ENCODE peak calls at places on chromosomes 7 and 10, in eight cellular contexts. D is astrocyte of the spinal cord, E is fibroblast of lung, N is HCT116, G is right atrium auricular region, H is OCI-LY7, K is transverse colon, A is neural progenitor cell. J is an unnamed sample.
A peak's percentile ranks its signal among the peaks of the same experiment; 100 is the strongest.

GRCh38 chr7:35971133-35971995 is 170.5 kb downstream of the SEPTIN7 start:
- DNase-seq in K (no peak), E (no peak), N (no peak), H (no peak), G (no peak), D (no peak), A (no peak), J (peak; percentile 36)

GRCh38 chr7:1007901-1008300 is 24.9 kb downstream of the CYP2W1 start:
- DNase-seq in G (no peak), A (no peak), H (no peak), E (no peak), N (no peak), D (no peak), K (peak; percentile 70), J (no peak)

GRCh38 chr10:52326382-52326781 is 12.3 kb downstream of the DKK1 start:
- DNase-seq in G (no peak), N (no peak), K (no peak), H (no peak), A (no peak), D (no peak), E (no peak), J (no peak)

GRCh38 chr7:105713488-105714465 is 132.5 kb upstream of the EFCAB10 start:
- DNase-seq in K (no peak), N (no peak), E (no peak), D (no peak), H (no peak), G (no peak), A (no peak), J (no peak)

GRCh38 chr10:86659721-86660438 is 5.5 kb downstream of the OPN4 start:
- DNase-seq in E (no peak), G (no peak), H (no peak), A (no peak), N (no peak), D (no peak), K (no peak), J (no peak)

GRCh38 chr7:41219276-41219675 is 483.6 kb downstream of the INHBA start:
- DNase-seq in K (no peak), G (no peak), H (no peak), D (peak; percentile 78), N (no peak), A (peak; percentile 10), E (peak; percentile 89), J (no peak)

GRCh38 chr10:71371750-71372166 is 25.0 kb upstream of the CDH23 start:
- DNase-seq in A (no peak), H (peak; percentile 26), G (no peak), K (no peak), E (no peak), N (no peak), D (no peak), J (peak; percentile 36)

GRCh38 chr7:135800560-135800959 is 51.9 kb upstream of the FAM180A start:
- DNase-seq in A (peak; percentile 20), D (no peak), K (no peak), G (no peak), N (no peak), E (no peak), H (no peak), J (no peak)

GRCh38 chr10:75941181-75941580 is 509.8 kb downstream of the LRMDA start:
- DNase-seq in N (no peak), H (no peak), E (no peak), G (no peak), A (no peak), K (no peak), D (no peak), J (no peak)

GRCh38 chr10:117818696-117819095 is 228.0 kb downstream of the RAB11FIP2 start:
- DNase-seq in A (no peak), K (no peak), N (no peak), H (no peak), D (no peak), E (no peak), G (no peak), J (no peak)

GRCh38 chr10:95395947-95396449 is 105.2 kb upstream of the PDLIM1 start:
- DNase-seq in N (no peak), H (no peak), E (no peak), G (no peak), D (no peak), A (no peak), K (no peak), J (no peak)

GRCh38 chr10:21526952-21527633 is 1.6 kb upstream of the SKIDA1 start:
- DNase-seq in D (peak; percentile 76), E (peak; percentile 69), K (peak; percentile 69), G (peak; percentile 67), H (no peak), N (no peak), A (peak; percentile 80), J (peak; percentile 51)

GRCh38 chr7:77245015-77245755 is 45.6 kb upstream of the FGL2 start:
- DNase-seq in G (no peak), E (no peak), D (no peak), H (no peak), K (no peak), A (no peak), N (no peak), J (no peak)

GRCh38 chr10:73247509-73248258 is 629 bp upstream of the DNAJC9 start:
- DNase-seq in A (no peak), G (no peak), K (no peak), D (no peak), N (no peak), H (peak; percentile 34), E (no peak), J (peak; percentile 39)

GRCh38 chr7:125878990-125879389 is 949.4 kb upstream of the POT1 start:
- DNase-seq in A (no peak), G (no peak), D (peak; percentile 2), K (no peak), E (no peak), N (peak; percentile 28), H (no peak), J (peak; percentile 39)

GRCh38 chr7:125877251-125877650 is 947.6 kb upstream of the POT1 start:
- DNase-seq in A (no peak), N (no peak), E (no peak), G (no peak), H (no peak), D (no peak), K (no peak), J (no peak)

GRCh38 chr7:125878235-125878928 is 948.8 kb upstream of the POT1 start:
- DNase-seq in H (no peak), E (no peak), G (no peak), N (no peak), K (no peak), A (no peak), D (no peak), J (peak; percentile 86)

GRCh38 chr7:125871431-125871830 is 941.8 kb upstream of the POT1 start:
- DNase-seq in H (no peak), N (no peak), A (no peak), D (no peak), G (no peak), E (no peak), K (no peak), J (peak; percentile 41)

GRCh38 chr7:125876436-125876835 is 946.8 kb upstream of the POT1 start:
- DNase-seq in H (no peak), E (no peak), K (no peak), G (no peak), A (no peak), N (no peak), D (no peak), J (no peak)
- TF ChIP-seq CTCF in H (no peak), E (no peak), K (no peak), G (no peak), A (no peak), N (no peak), D (no peak), J (no peak)

GRCh38 chr10:125148021-125148439 is 12.3 kb downstream of the CTBP2 start:
- DNase-seq in E (peak; percentile 65), A (no peak), K (no peak), H (no peak), G (peak; percentile 75), N (no peak), D (no peak), J (no peak)

GRCh38 chr10:125149278-125150047 is 10.9 kb downstream of the CTBP2 start:
- DNase-seq in E (peak; percentile 74), A (no peak), H (no peak), D (peak; percentile 76), K (peak; percentile 82), G (peak; percentile 87), N (peak; percentile 52), J (no peak)

GRCh38 chr10:125146791-125147604 is 13.4 kb downstream of the CTBP2 start:
- DNase-seq in E (no peak), H (peak; percentile 17), A (no peak), G (no peak), D (peak; percentile 63), K (no peak), N (no peak), J (peak; percentile 54)

GRCh38 chr10:125151170-125151823 is 9.1 kb downstream of the CTBP2 start:
- DNase-seq in K (no peak), G (no peak), A (no peak), H (no peak), D (no peak), N (no peak), E (no peak), J (no peak)

DNA sequence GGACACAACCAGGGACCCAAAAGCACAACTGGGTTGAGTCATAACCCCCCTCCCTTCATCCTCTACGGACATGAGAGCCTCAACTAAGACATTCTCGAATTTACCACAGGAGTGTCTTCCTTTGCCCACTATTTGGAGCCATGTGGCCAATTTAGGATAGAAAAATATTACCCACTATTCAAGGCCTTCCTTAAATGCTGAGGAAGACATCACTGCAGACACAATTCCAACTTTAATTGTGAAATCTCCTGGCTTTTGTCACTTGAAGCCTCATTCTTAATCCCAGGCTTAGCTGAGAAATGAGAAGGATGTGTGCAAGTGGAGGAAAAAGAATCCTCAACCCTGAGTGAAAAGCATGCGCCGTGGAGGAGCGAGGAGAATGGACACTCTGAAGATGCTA is 11.8 kb downstream of the CTBP2 start:
- DNase-seq in H (no peak), E (no peak), G (no peak), N (no peak), A (no peak), K (no peak), D (no peak), J (no peak)
- H3K4me3 ChIP-seq in H (no peak overlapping the region), E (no peak overlapping the region), G (no peak overlapping the region), N (no peak overlapping the region), A (no peak overlapping the region), K (no peak overlapping the region), D (no peak overlapping the region), J (no peak overlapping the region)

DNA sequence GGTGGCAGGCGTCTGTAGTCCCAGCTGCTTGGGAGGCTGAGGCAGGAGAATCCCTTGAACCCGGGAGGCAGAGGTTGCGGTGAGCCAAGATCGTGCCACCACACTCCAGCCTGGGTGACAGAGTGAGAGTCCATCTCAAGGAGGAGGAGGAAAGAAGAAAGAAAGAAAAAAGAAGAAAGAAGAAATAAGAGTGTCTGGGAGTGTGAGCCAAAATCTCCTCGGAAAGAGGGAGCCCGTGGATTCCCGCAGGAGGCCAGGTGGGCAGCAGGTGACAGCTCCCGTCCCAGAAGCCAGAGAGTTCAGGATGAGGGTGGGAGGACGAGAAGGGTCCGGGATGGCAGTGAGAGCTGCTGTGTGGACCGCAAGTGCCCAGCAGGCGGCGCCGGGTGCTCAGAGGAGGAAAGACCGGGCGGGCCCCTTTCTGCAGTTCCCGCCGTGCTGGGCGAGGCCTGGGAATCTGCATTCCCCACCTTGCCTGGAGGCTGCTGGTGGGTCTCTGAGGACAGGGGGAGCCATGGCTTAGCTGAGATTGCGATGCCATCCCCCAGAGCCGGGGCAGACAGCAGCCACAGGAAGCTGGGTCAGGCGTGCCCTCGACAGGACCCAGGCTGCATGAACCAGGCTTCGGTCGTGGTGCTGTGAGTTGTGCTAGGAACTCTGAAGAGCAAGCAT is 17.1 kb upstream of the AMZ1 start:
- DNase-seq in D (peak; percentile 32), G (peak; percentile 69), H (peak; percentile 78), K (peak; percentile 66), A (peak; percentile 86), N (peak; percentile 51), E (peak; percentile 53), J (peak; percentile 58)
- TF ChIP-seq CTCF in D (peak; percentile 95), G (peak; percentile 76), H (peak; percentile 84), K (peak; percentile 76), A (peak; percentile 78), N (peak; percentile 83), E (peak; percentile 85), J (peak; percentile 81)

GRCh38 chr10:8033812-8034665 is 20.4 kb upstream of the GATA3 start:
- DNase-seq in N (no peak), E (no peak), K (no peak), G (no peak), H (no peak), D (no peak), A (peak; percentile 52), J (no peak)
- H3K4me3 ChIP-seq in N (no peak overlapping the region), E (no peak overlapping the region), K (no peak overlapping the region), G (peak overlapping the region; percentile 22), H (no peak overlapping the region), D (no peak overlapping the region), A (peak overlapping the region; percentile 29), J (no peak overlapping the region)